ENCODE peak calls at places on chromosome 14, in four cellular contexts. E, L, R and T are unnamed samples.

GRCh38 chr14:100628225-100628624 is 41.0 kb upstream of the BEGAIN start:
- DNase-seq in L (no peak), R (no peak), E (no peak), T (no peak)

GRCh38 chr14:106459971-106460730 is 933.8 kb downstream of the TMEM121 start:
- DNase-seq in L (peak; percentile 56), E (no peak), R (no peak), T (no peak)

GRCh38 chr14:55158412-55158811 is 29.4 kb downstream of the LGALS3 start:
- DNase-seq in E (no peak), L (no peak), R (no peak), T (no peak)

GRCh38 chr14:24428628-24429394 is 657 bp downstream of the CBLN3 start:
- DNase-seq in L (no peak), R (no peak), E (no peak), T (no peak)

GRCh38 chr14:68789002-68789797 is 3.7 kb downstream of the ZFP36L1 start:
- DNase-seq in R (no peak), E (peak; percentile 70), L (peak; percentile 85), T (peak; percentile 57)

GRCh38 chr14:64117671-64118402 is 176.3 kb downstream of the ESR2 start:
- DNase-seq in R (no peak), L (no peak), E (peak; percentile 43), T (no peak)

GRCh38 chr14:70919774-70920173 is 12.5 kb downstream of the PCNX1 start:
- DNase-seq in L (no peak), E (no peak), R (no peak), T (no peak)

GRCh38 chr14:90193925-90194324 is 62.4 kb upstream of the PSMC1 start:
- DNase-seq in R (no peak), L (no peak), E (no peak), T (no peak)

GRCh38 chr14:89085154-89086059 is 261.0 kb downstream of the TTC8 start:
- DNase-seq in R (no peak), E (no peak), L (no peak), T (no peak)

GRCh38 chr14:92556863-92557543 is 43.4 kb downstream of the RIN3 start:
- DNase-seq in L (no peak), E (no peak), R (no peak), T (no peak)